ENCODE peak calls at places on chromosome 1, in nine cellular contexts. K, A, R, L, I, N, H, C and E are unnamed samples.

GRCh38 chr1:202221911-202222909 is 28.6 kb downstream of the LGR6 start:
- DNase-seq in H (no peak), R (peak; percentile 44), A (no peak), C (peak; percentile 45), N (no peak), L (no peak), I (no peak), K (no peak), E (no peak)

GRCh38 chr1:2339206-2340085 is 51.9 kb downstream of the MORN1 start:
- DNase-seq in I (no peak), A (no peak), N (no peak), K (no peak), R (no peak), C (no peak), H (no peak), L (no peak), E (no peak)

GRCh38 chr1:90614872-90615271 is 102.2 kb downstream of the BARHL2 start:
- DNase-seq in I (no peak), L (no peak), R (no peak), N (no peak), A (no peak), C (peak; percentile 10), H (no peak), K (no peak), E (no peak)

GRCh38 chr1:109634292-109634691 is 14.7 kb downstream of the AMPD2 start:
- DNase-seq in C (no peak), N (no peak), R (no peak), H (no peak), A (no peak), I (no peak), K (no peak), L (no peak), E (no peak)

GRCh38 chr1:245277276-245277675 is 122.5 kb downstream of the KIF26B start:
- DNase-seq in H (no peak), N (no peak), I (no peak), A (no peak), C (peak; percentile 23), R (no peak), K (no peak), L (no peak), E (no peak)

GRCh38 chr1:89994231-89994804 is 592 bp upstream of the ZNF326 start:
- DNase-seq in C (no peak), I (no peak), A (no peak), N (no peak), R (no peak), K (no peak), L (no peak), H (no peak), E (no peak)

GRCh38 chr1:14140800-14141526 is 441.0 kb downstream of the PRDM2 start:
- DNase-seq in K (peak; percentile 50), A (no peak), I (peak; percentile 5), C (peak; percentile 37), L (no peak), N (peak; percentile 18), R (no peak), H (no peak), E (peak; percentile 4)

GRCh38 chr1:179197690-179198297 is 31.7 kb downstream of the ABL2 start:
- DNase-seq in I (no peak), K (no peak), R (no peak), N (no peak), H (no peak), A (no peak), C (no peak), L (no peak), E (no peak)

GRCh38 chr1:224211262-224211962 is 28.4 kb downstream of the DEGS1 start:
- DNase-seq in A (peak; percentile 75), C (peak; percentile 94), I (peak; percentile 89), R (no peak), N (no peak), L (peak; percentile 79), K (peak; percentile 76), H (no peak), E (peak; percentile 87)

GRCh38 chr1:93255222-93256079 is 74.9 kb downstream of the CCDC18 start:
- DNase-seq in K (peak; percentile 86), C (peak; percentile 67), I (peak; percentile 86), R (no peak), L (peak; percentile 70), N (no peak), H (peak; percentile 39), A (no peak), E (peak; percentile 73)

GRCh38 chr1:248824701-248825100 is 1.0 kb downstream of the SH3BP5L start:
- DNase-seq in H (no peak), L (no peak), R (no peak), C (no peak), K (no peak), N (no peak), I (no peak), A (no peak), E (no peak)

DNA sequence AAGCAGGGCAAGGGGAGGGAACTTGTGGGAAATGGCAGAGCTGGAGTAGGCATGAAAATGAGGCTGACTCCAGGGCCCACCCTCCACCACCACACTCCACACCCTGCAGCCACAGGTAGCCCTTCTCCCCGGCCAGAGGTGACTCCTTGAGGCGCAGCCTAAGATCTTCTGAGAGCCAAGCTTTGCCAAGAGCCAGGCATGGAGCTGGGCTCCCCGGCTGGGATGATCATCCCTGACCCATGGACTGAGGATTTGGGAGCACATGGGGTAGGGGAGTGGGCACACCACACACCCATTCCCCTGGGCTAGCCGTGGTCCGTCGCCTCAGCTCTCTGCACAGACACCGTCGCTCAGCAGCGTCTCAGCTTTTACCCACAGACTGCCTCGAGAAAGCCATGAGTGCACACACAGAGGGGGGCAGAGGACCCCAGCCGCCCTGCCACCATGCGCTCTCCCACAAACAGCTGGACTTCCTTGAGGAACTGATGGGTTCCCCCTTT is 123.5 kb upstream of the RUNX3 start:
- DNase-seq in H (no peak), L (no peak), C (no peak), K (no peak), R (no peak), I (no peak), N (no peak), A (no peak), E (no peak)
- H3K4me3 ChIP-seq in H (no peak overlapping the region), L (no peak overlapping the region), C (no peak overlapping the region), K (no peak overlapping the region), R (no peak overlapping the region), I (no peak overlapping the region), N (no peak overlapping the region), A (no peak overlapping the region), E (no peak overlapping the region)

GRCh38 chr1:216740334-216740733 is 17.1 kb upstream of the ESRRG start:
- DNase-seq in N (no peak), R (no peak), C (no peak), L (no peak), A (no peak), H (no peak), K (no peak), I (no peak), E (no peak)

GRCh38 chr1:216739771-216740170 is 16.5 kb upstream of the ESRRG start:
- DNase-seq in H (no peak), L (no peak), C (no peak), I (no peak), A (no peak), R (no peak), N (no peak), K (no peak), E (no peak)

DNA sequence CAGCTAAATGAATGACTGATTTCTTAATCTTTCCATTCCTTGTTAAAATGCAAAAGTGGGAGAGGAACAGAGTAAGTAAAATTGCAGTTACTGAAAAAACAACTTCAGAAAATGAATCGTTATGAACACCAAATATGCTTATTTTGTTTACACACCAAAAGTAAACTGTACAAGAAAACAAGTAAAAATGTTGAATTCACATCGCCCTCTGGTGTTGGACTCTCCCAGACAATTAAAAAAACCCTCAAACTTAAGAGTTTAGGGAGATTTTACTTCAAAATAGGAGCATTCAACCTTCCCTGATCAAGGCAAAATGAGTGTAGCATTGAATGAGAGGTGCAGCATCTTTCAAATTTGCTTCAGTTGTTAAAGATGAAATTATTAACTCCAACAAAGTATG is 19.4 kb upstream of the ESRRG start:
- DNase-seq in N (no peak), C (peak; percentile 54), K (no peak), L (peak; percentile 17), H (no peak), I (peak; percentile 46), R (no peak), A (no peak), E (peak; percentile 9)
- TF ChIP-seq CTCF in N (no peak), C (peak; percentile 92), K (peak; percentile 55), L (peak; percentile 42), H (peak; percentile 23), I (peak; percentile 56), R (no peak), A (peak; percentile 37), E (peak; percentile 26)

DNA sequence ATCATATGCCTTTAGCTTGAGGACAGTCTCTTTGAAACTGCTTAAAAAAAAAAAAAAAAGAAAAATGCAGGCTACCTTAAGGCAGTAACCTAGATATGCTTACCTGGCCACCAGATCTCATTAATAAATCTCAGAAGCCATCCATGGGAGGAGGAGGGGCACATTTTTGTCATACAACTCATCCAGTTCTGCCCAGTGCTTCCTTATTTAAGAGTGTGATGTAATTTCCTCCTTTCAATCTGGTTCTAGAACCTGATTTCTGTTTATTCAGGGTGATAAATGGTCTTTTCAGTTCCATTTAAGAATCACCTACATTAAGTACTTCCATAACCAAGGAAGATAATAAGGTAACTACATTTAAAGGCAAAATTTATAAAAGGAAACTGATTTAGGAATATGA is 6.1 kb downstream of the ERRFI1 start:
- DNase-seq in I (peak; percentile 72), N (no peak), A (peak; percentile 91), H (no peak), K (peak; percentile 81), R (peak; percentile 30), C (peak; percentile 92), L (peak; percentile 61), E (peak; percentile 49)
- H3K4me3 ChIP-seq in I (peak overlapping the region; percentile 20), N (no peak overlapping the region), A (no peak overlapping the region), H (no peak overlapping the region), K (no peak overlapping the region), R (no peak overlapping the region), C (peak overlapping the region; percentile 98), L (no peak overlapping the region), E (no peak overlapping the region)

GRCh38 chr1:236398538-236398937 is 4.5 kb downstream of the EDARADD start:
- DNase-seq in H (no peak), K (no peak), N (no peak), C (no peak), R (no peak), A (no peak), I (no peak), L (no peak), E (no peak)

GRCh38 chr1:236403905-236404696 is 10.0 kb downstream of the EDARADD start:
- DNase-seq in R (no peak), H (no peak), I (no peak), A (peak; percentile 82), K (no peak), C (no peak), N (no peak), L (no peak), E (no peak)

GRCh38 chr1:236400061-236400638 is 6.1 kb downstream of the EDARADD start:
- DNase-seq in K (no peak), R (no peak), H (no peak), A (no peak), I (peak; percentile 51), N (no peak), L (no peak), C (no peak), E (no peak)

GRCh38 chr1:236397173-236397759 is 3.2 kb downstream of the EDARADD start:
- DNase-seq in L (no peak), K (no peak), A (no peak), R (no peak), H (no peak), C (no peak), I (no peak), N (no peak), E (no peak)

DNA sequence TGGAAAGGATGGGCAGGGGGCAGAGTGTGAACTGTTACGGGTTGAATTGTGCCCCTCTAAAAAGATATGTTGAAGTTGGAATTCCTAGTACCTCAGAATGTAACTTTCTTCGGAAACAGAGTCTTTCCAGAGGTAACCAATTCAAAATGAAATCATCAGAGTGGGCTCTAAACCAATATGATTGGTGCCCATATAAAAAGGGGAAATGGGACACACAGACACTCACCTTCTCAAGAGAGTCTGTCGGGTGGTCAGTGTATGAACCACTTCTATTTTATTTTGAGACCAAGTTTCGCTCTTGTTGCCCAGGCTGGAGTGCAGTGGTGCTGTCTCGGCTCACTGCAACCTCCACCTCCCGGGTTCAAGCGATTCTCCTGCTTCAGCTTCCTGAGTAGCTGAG is 7.6 kb downstream of the EDARADD start:
- DNase-seq in I (no peak), H (no peak), L (no peak), A (no peak), C (no peak), R (no peak), N (no peak), K (no peak), E (no peak)
- TF ChIP-seq CTCF in I (no peak), H (no peak), L (no peak), A (no peak), C (no peak), R (no peak), N (no peak), K (no peak), E (no peak)